ENCODE peak calls at places on chromosome 22, in eight cellular contexts. One of them, this sample, is unnamed.

GRCh38 chr22:17569971-17570511 is 6.7 kb downstream of the SLC25A18 start:
- DNase-seq in heart left ventricle: peak; percentile 40
- DNase-seq in GM12878: no peak
- DNase-seq in suprapubic skin: no peak
- DNase-seq in fibroblast of lung: peak; percentile 42
- DNase-seq in CD4-positive, CD25-positive, alpha-beta regulatory T cell: no peak
- DNase-seq in body of pancreas: no peak
- DNase-seq in effector memory CD4-positive, alpha-beta T cell: no peak
- DNase-seq in this sample: no peak

GRCh38 chr22:46463435-46464227 is 73.8 kb downstream of the CELSR1 start:
- DNase-seq in heart left ventricle: no peak
- DNase-seq in effector memory CD4-positive, alpha-beta T cell: no peak
- DNase-seq in suprapubic skin: no peak
- DNase-seq in body of pancreas: no peak
- DNase-seq in fibroblast of lung: no peak
- DNase-seq in CD4-positive, CD25-positive, alpha-beta regulatory T cell: no peak
- DNase-seq in GM12878: no peak
- DNase-seq in this sample: no peak

GRCh38 chr22:40178417-40179409 is 988 bp downstream of the TNRC6B start:
- DNase-seq in effector memory CD4-positive, alpha-beta T cell: no peak
- DNase-seq in body of pancreas: peak; percentile 40
- DNase-seq in CD4-positive, CD25-positive, alpha-beta regulatory T cell: peak; percentile 62
- DNase-seq in fibroblast of lung: peak; percentile 48
- DNase-seq in GM12878: no peak
- DNase-seq in suprapubic skin: no peak
- DNase-seq in heart left ventricle: no peak
- DNase-seq in this sample: peak; percentile 24

GRCh38 chr22:36470994-36471331 is 10.5 kb downstream of the TXN2 start:
- DNase-seq in heart left ventricle: no peak
- DNase-seq in fibroblast of lung: peak; percentile 58
- DNase-seq in GM12878: no peak
- DNase-seq in effector memory CD4-positive, alpha-beta T cell: no peak
- DNase-seq in suprapubic skin: no peak
- DNase-seq in CD4-positive, CD25-positive, alpha-beta regulatory T cell: no peak
- DNase-seq in body of pancreas: no peak
- DNase-seq in this sample: no peak

GRCh38 chr22:35314161-35314942 is 14.7 kb downstream of the TOM1 start:
- DNase-seq in GM12878: no peak
- DNase-seq in body of pancreas: no peak
- DNase-seq in heart left ventricle: no peak
- DNase-seq in effector memory CD4-positive, alpha-beta T cell: no peak
- DNase-seq in suprapubic skin: peak; percentile 79
- DNase-seq in fibroblast of lung: no peak
- DNase-seq in CD4-positive, CD25-positive, alpha-beta regulatory T cell: peak; percentile 71
- DNase-seq in this sample: no peak

GRCh38 chr22:19147193-19147780 is 2.8 kb downstream of the GSC2 start:
- DNase-seq in suprapubic skin: no peak
- DNase-seq in effector memory CD4-positive, alpha-beta T cell: no peak
- DNase-seq in GM12878: no peak
- DNase-seq in heart left ventricle: no peak
- DNase-seq in CD4-positive, CD25-positive, alpha-beta regulatory T cell: no peak
- DNase-seq in body of pancreas: no peak
- DNase-seq in fibroblast of lung: no peak
- DNase-seq in this sample: no peak

GRCh38 chr22:37818397-37819099 is 4.6 kb upstream of the GALR3 start:
- DNase-seq in body of pancreas: peak; percentile 74
- DNase-seq in effector memory CD4-positive, alpha-beta T cell: peak; percentile 25
- DNase-seq in heart left ventricle: peak; percentile 71
- DNase-seq in GM12878: no peak
- DNase-seq in fibroblast of lung: peak; percentile 51
- DNase-seq in suprapubic skin: no peak
- DNase-seq in CD4-positive, CD25-positive, alpha-beta regulatory T cell: peak; percentile 78
- DNase-seq in this sample: peak; percentile 61

GRCh38 chr22:38397189-38398097 is 57.6 kb downstream of the KCNJ4 start:
- DNase-seq in heart left ventricle: peak; percentile 73
- DNase-seq in CD4-positive, CD25-positive, alpha-beta regulatory T cell: peak; percentile 43
- DNase-seq in fibroblast of lung: peak; percentile 42
- DNase-seq in effector memory CD4-positive, alpha-beta T cell: no peak
- DNase-seq in suprapubic skin: no peak
- DNase-seq in GM12878: no peak
- DNase-seq in body of pancreas: peak; percentile 46
- DNase-seq in this sample: no peak

GRCh38 chr22:23166841-23167610 is 13.3 kb upstream of the BCR start:
- DNase-seq in effector memory CD4-positive, alpha-beta T cell: no peak
- DNase-seq in body of pancreas: no peak
- DNase-seq in fibroblast of lung: no peak
- DNase-seq in GM12878: no peak
- DNase-seq in suprapubic skin: no peak
- DNase-seq in CD4-positive, CD25-positive, alpha-beta regulatory T cell: no peak
- DNase-seq in heart left ventricle: no peak
- DNase-seq in this sample: no peak

GRCh38 chr22:46737976-46738641 is at the start of gene CERK:
- DNase-seq in body of pancreas: peak; percentile 82
- DNase-seq in suprapubic skin: peak; percentile 90
- DNase-seq in GM12878: no peak
- DNase-seq in effector memory CD4-positive, alpha-beta T cell: peak; percentile 73
- DNase-seq in CD4-positive, CD25-positive, alpha-beta regulatory T cell: peak; percentile 73
- DNase-seq in heart left ventricle: peak; percentile 90
- DNase-seq in fibroblast of lung: peak; percentile 76
- DNase-seq in this sample: peak; percentile 64

DNA sequence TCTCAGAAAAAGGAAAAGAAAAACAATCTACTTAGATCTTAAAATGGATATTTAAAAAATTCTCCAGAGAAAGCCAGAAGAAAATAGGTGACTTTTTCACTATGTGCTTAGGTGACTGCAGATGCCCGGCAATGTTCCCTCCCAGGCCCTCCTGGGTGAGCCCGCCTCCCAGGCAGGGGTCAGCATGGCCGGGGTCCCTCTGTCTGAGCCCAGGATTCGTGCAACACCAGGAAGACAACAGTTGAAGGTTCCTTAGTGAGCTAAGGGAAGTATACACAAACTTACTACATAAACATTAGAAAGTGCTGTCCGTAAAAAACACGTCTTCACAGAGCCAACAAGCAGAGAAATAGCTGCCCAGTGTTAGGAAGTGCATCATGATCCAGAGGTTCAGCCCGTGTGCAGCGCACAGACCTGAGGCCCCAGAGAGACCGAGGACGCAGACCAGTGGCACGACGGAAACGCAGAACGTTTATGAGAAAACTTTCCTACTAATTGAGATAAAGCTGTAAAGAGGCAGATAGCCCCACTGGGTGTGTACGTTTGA is 11.6 kb downstream of the MAPK8IP2 start:
- DNase-seq in heart left ventricle: no peak
- DNase-seq in GM12878: no peak
- DNase-seq in CD4-positive, CD25-positive, alpha-beta regulatory T cell: no peak
- DNase-seq in fibroblast of lung: no peak
- DNase-seq in body of pancreas: no peak
- DNase-seq in effector memory CD4-positive, alpha-beta T cell: no peak
- DNase-seq in suprapubic skin: no peak
- DNase-seq in this sample: no peak
- H3K27me3 ChIP-seq in heart left ventricle: no peaks in the 10 kb centered on the region
- H3K27me3 ChIP-seq in GM12878: no peaks in the 10 kb centered on the region
- H3K27me3 ChIP-seq in CD4-positive, CD25-positive, alpha-beta regulatory T cell: no peaks in the 10 kb centered on the region
- H3K27me3 ChIP-seq in fibroblast of lung: no peaks in the 10 kb centered on the region
- H3K27me3 ChIP-seq in body of pancreas: no peaks in the 10 kb centered on the region
- H3K27me3 ChIP-seq in effector memory CD4-positive, alpha-beta T cell: no peaks in the 10 kb centered on the region
- H3K27me3 ChIP-seq in suprapubic skin: peaks cover 26% of the 10 kb centered on the region
- H3K27me3 ChIP-seq in this sample: no peaks in the 10 kb centered on the region

DNA sequence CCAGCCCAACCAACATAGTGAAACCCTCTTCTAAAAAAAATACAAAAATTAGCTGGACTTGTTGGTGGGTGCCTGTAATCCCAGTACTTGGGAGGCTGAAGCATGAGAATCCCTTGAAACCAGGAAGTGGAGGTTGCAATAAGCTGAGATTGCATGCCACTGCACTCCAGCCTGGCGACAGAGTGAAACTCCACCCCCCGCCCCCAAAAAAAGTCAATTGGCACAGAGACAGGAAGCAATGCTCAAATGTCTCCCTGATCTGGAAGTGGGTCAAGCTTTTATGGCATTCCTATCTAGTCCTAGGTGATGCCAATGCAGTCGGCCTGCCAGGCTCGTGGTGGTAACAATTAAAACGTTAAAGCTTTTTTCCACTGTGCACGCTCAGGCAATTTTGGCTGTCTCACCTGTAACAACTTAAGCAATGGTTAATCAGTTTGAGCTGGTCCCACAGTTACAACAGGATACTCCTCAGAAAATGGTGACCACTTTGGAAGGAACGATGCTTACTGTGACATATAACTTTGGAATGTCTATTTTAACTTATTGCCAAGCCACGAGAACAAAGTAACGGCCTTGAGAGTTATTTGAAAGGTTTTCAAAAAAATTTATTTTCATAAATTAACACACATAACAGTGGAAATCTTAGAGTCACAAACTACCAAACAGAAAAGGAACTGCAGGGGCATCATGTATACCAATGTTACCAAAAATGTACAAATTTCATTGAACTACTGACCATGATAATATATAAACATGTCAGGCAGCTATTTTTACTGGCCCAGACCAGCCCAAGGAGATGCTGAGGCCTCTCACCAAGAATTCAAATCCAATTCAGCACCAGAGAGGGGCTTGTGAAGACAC is 19.0 kb upstream of the PISD start:
- DNase-seq in suprapubic skin: no peak
- DNase-seq in body of pancreas: peak; percentile 14
- DNase-seq in heart left ventricle: no peak
- DNase-seq in GM12878: no peak
- DNase-seq in effector memory CD4-positive, alpha-beta T cell: no peak
- DNase-seq in fibroblast of lung: peak; percentile 69
- DNase-seq in CD4-positive, CD25-positive, alpha-beta regulatory T cell: no peak
- DNase-seq in this sample: no peak
- H3K27ac ChIP-seq in suprapubic skin: peak overlapping the region; percentile 34
- H3K27ac ChIP-seq in body of pancreas: peak overlapping the region; percentile 54
- H3K27ac ChIP-seq in heart left ventricle: no peak overlapping the region
- H3K27ac ChIP-seq in GM12878: no peak overlapping the region
- H3K27ac ChIP-seq in effector memory CD4-positive, alpha-beta T cell: no peak overlapping the region
- H3K27ac ChIP-seq in fibroblast of lung: peak overlapping the region; percentile 72
- H3K27ac ChIP-seq in CD4-positive, CD25-positive, alpha-beta regulatory T cell: no peak overlapping the region
- H3K27ac ChIP-seq in this sample: no peak overlapping the region

GRCh38 chr22:21766933-21767462 is 31.4 kb upstream of the YPEL1 start:
- DNase-seq in GM12878: no peak
- DNase-seq in effector memory CD4-positive, alpha-beta T cell: peak; percentile 64
- DNase-seq in fibroblast of lung: no peak
- DNase-seq in heart left ventricle: no peak
- DNase-seq in CD4-positive, CD25-positive, alpha-beta regulatory T cell: peak; percentile 42
- DNase-seq in body of pancreas: peak; percentile 22
- DNase-seq in suprapubic skin: no peak
- DNase-seq in this sample: peak; percentile 61

GRCh38 chr22:21762712-21763581 is 27.4 kb upstream of the YPEL1 start:
- DNase-seq in suprapubic skin: no peak
- DNase-seq in body of pancreas: no peak
- DNase-seq in GM12878: no peak
- DNase-seq in heart left ventricle: no peak
- DNase-seq in CD4-positive, CD25-positive, alpha-beta regulatory T cell: peak; percentile 17
- DNase-seq in effector memory CD4-positive, alpha-beta T cell: no peak
- DNase-seq in fibroblast of lung: no peak
- DNase-seq in this sample: peak; percentile 14

GRCh38 chr22:21765909-21766529 is 30.4 kb upstream of the YPEL1 start:
- DNase-seq in heart left ventricle: no peak
- DNase-seq in effector memory CD4-positive, alpha-beta T cell: no peak
- DNase-seq in GM12878: no peak
- DNase-seq in body of pancreas: no peak
- DNase-seq in CD4-positive, CD25-positive, alpha-beta regulatory T cell: no peak
- DNase-seq in fibroblast of lung: no peak
- DNase-seq in suprapubic skin: no peak
- DNase-seq in this sample: no peak

GRCh38 chr22:21761994-21762680 is 26.5 kb upstream of the YPEL1 start:
- DNase-seq in CD4-positive, CD25-positive, alpha-beta regulatory T cell: no peak
- DNase-seq in fibroblast of lung: no peak
- DNase-seq in effector memory CD4-positive, alpha-beta T cell: no peak
- DNase-seq in heart left ventricle: no peak
- DNase-seq in GM12878: no peak
- DNase-seq in body of pancreas: no peak
- DNase-seq in suprapubic skin: no peak
- DNase-seq in this sample: no peak

GRCh38 chr22:21764038-21764804 is 28.6 kb upstream of the YPEL1 start:
- DNase-seq in GM12878: no peak
- DNase-seq in effector memory CD4-positive, alpha-beta T cell: no peak
- DNase-seq in CD4-positive, CD25-positive, alpha-beta regulatory T cell: no peak
- DNase-seq in body of pancreas: no peak
- DNase-seq in suprapubic skin: no peak
- DNase-seq in fibroblast of lung: no peak
- DNase-seq in heart left ventricle: no peak
- DNase-seq in this sample: peak; percentile 63
- H3K36me3 ChIP-seq in GM12878: peaks cover 14% of the 10 kb centered on the region
- H3K36me3 ChIP-seq in effector memory CD4-positive, alpha-beta T cell: peaks cover 65% of the 10 kb centered on the region
- H3K36me3 ChIP-seq in CD4-positive, CD25-positive, alpha-beta regulatory T cell: peaks cover 83% of the 10 kb centered on the region
- H3K36me3 ChIP-seq in body of pancreas: peaks cover 10% of the 10 kb centered on the region
- H3K36me3 ChIP-seq in suprapubic skin: peaks cover 82% of the 10 kb centered on the region
- H3K36me3 ChIP-seq in fibroblast of lung: peaks cover 29% of the 10 kb centered on the region
- H3K36me3 ChIP-seq in heart left ventricle: peaks cover 94% of the 10 kb centered on the region
- H3K36me3 ChIP-seq in this sample: peaks cover 47% of the 10 kb centered on the region

GRCh38 chr22:20433686-20434241 is 3.9 kb downstream of the SCARF2 start:
- DNase-seq in suprapubic skin: no peak
- DNase-seq in body of pancreas: no peak
- DNase-seq in GM12878: no peak
- DNase-seq in heart left ventricle: no peak
- DNase-seq in fibroblast of lung: no peak
- DNase-seq in CD4-positive, CD25-positive, alpha-beta regulatory T cell: no peak
- DNase-seq in effector memory CD4-positive, alpha-beta T cell: no peak
- DNase-seq in this sample: no peak
- H3K27me3 ChIP-seq in suprapubic skin: peaks cover 67% of the 10 kb centered on the region
- H3K27me3 ChIP-seq in body of pancreas: peaks cover 25% of the 10 kb centered on the region
- H3K27me3 ChIP-seq in GM12878: peaks cover 26% of the 10 kb centered on the region
- H3K27me3 ChIP-seq in heart left ventricle: no peaks in the 10 kb centered on the region
- H3K27me3 ChIP-seq in fibroblast of lung: no peaks in the 10 kb centered on the region
- H3K27me3 ChIP-seq in CD4-positive, CD25-positive, alpha-beta regulatory T cell: peaks cover 8% of the 10 kb centered on the region
- H3K27me3 ChIP-seq in effector memory CD4-positive, alpha-beta T cell: peaks cover 20% of the 10 kb centered on the region
- H3K27me3 ChIP-seq in this sample: peaks cover 28% of the 10 kb centered on the region

DNA sequence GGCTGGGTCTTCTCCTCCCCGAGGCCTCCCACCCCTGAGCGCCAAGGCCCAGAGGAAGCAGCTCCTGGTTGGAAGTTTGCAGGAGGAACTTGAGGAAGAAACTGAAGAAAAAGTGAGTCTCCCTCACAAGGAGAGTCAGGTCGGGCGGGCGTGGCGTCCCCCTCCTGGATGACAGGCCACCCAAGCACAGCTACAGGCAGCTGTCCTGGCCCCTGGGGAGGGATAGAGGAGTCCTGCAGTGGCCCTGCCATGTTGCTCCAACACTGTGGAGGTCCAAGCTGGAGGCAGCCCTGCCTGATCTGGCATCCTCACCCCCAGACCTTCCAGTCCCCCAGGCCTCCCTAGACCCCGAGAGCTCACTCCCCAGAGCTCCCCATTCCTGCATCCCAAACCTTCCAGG is 1150.1 kb downstream of the BRD1 start:
- DNase-seq in heart left ventricle: no peak
- DNase-seq in fibroblast of lung: no peak
- DNase-seq in GM12878: no peak
- DNase-seq in suprapubic skin: no peak
- DNase-seq in effector memory CD4-positive, alpha-beta T cell: no peak
- DNase-seq in body of pancreas: no peak
- DNase-seq in CD4-positive, CD25-positive, alpha-beta regulatory T cell: no peak
- DNase-seq in this sample: no peak
- H3K27ac ChIP-seq in heart left ventricle: no peak overlapping the region
- H3K27ac ChIP-seq in fibroblast of lung: no peak overlapping the region
- H3K27ac ChIP-seq in GM12878: no peak overlapping the region
- H3K27ac ChIP-seq in suprapubic skin: no peak overlapping the region
- H3K27ac ChIP-seq in effector memory CD4-positive, alpha-beta T cell: no peak overlapping the region
- H3K27ac ChIP-seq in body of pancreas: no peak overlapping the region
- H3K27ac ChIP-seq in CD4-positive, CD25-positive, alpha-beta regulatory T cell: no peak overlapping the region
- H3K27ac ChIP-seq in this sample: no peak overlapping the region

GRCh38 chr22:30004101-30004500 is 76.2 kb upstream of the HORMAD2 start:
- DNase-seq in effector memory CD4-positive, alpha-beta T cell: no peak
- DNase-seq in CD4-positive, CD25-positive, alpha-beta regulatory T cell: no peak
- DNase-seq in heart left ventricle: no peak
- DNase-seq in fibroblast of lung: no peak
- DNase-seq in suprapubic skin: no peak
- DNase-seq in GM12878: no peak
- DNase-seq in body of pancreas: no peak
- DNase-seq in this sample: no peak
- H3K36me3 ChIP-seq in effector memory CD4-positive, alpha-beta T cell: peaks cover 50% of the 10 kb centered on the region
- H3K36me3 ChIP-seq in CD4-positive, CD25-positive, alpha-beta regulatory T cell: peaks cover 63% of the 10 kb centered on the region
- H3K36me3 ChIP-seq in heart left ventricle: peaks cover 91% of the 10 kb centered on the region
- H3K36me3 ChIP-seq in fibroblast of lung: no peaks in the 10 kb centered on the region
- H3K36me3 ChIP-seq in suprapubic skin: peaks cover 58% of the 10 kb centered on the region
- H3K36me3 ChIP-seq in GM12878: peaks cover 3% of the 10 kb centered on the region
- H3K36me3 ChIP-seq in body of pancreas: no peaks in the 10 kb centered on the region
- H3K36me3 ChIP-seq in this sample: peaks cover 33% of the 10 kb centered on the region

This sample was measured in CD4-positive, alpha-beta memory T cell.